ENCODE peak calls at places on chromosomes 12 and 14, in seven cellular contexts. M, L, T, V, O, R and P are unnamed samples.
A peak's percentile ranks its signal among the peaks of the same experiment; 100 is the strongest.

GRCh38 chr14:77508249-77508648 is 9.6 kb upstream of the ISM2 start:
- DNase-seq in O (no peak), M (no peak), V (no peak), R (no peak), L (no peak), T (no peak), P (no peak)

GRCh38 chr14:106107703-106108102 is 581.3 kb downstream of the TMEM121 start:
- DNase-seq in V (no peak), R (no peak), T (no peak), L (no peak), O (no peak), M (no peak), P (no peak)

GRCh38 chr12:57177354-57177753 is 29.9 kb upstream of the LRP1-AS start:
- DNase-seq in R (no peak), O (no peak), V (no peak), M (no peak), L (no peak), T (no peak), P (no peak)

GRCh38 chr12:103442187-103442564 is 53.6 kb downstream of the C12orf42 start:
- DNase-seq in R (no peak), L (no peak), O (no peak), T (no peak), M (no peak), V (no peak), P (peak; percentile 5)

GRCh38 chr14:95432152-95433093 is 84.0 kb downstream of the SYNE3 start:
- DNase-seq in R (no peak), T (no peak), V (peak; percentile 89), O (peak; percentile 80), L (peak; percentile 41), M (no peak), P (no peak)

GRCh38 chr14:36207500-36207899 is 31.0 kb upstream of the PTCSC3 start:
- DNase-seq in L (no peak), T (no peak), M (no peak), R (no peak), O (no peak), V (no peak), P (no peak)

GRCh38 chr12:14957769-14958168 is 3.6 kb downstream of the ARHGDIB start:
- DNase-seq in V (no peak), O (peak; percentile 60), L (no peak), R (no peak), T (no peak), M (no peak), P (no peak)

GRCh38 chr12:12803186-12803585 is 10.0 kb upstream of the DDX47 start:
- DNase-seq in L (no peak), T (peak; percentile 92), O (no peak), R (peak; percentile 34), V (peak; percentile 63), M (peak; percentile 52), P (peak; percentile 89)

GRCh38 chr14:68444449-68445168 is 348.3 kb downstream of the ZFP36L1 start:
- DNase-seq in M (no peak), T (no peak), O (no peak), L (peak; percentile 45), R (no peak), V (no peak), P (no peak)
- H3K4me1 ChIP-seq in M (no peaks in the 10 kb centered on the region), T (peaks cover 63% of the 10 kb centered on the region), O (no peaks in the 10 kb centered on the region), L (peaks cover 20% of the 10 kb centered on the region), R (peaks cover 9% of the 10 kb centered on the region), V (no peaks in the 10 kb centered on the region), P (no peaks in the 10 kb centered on the region)

DNA sequence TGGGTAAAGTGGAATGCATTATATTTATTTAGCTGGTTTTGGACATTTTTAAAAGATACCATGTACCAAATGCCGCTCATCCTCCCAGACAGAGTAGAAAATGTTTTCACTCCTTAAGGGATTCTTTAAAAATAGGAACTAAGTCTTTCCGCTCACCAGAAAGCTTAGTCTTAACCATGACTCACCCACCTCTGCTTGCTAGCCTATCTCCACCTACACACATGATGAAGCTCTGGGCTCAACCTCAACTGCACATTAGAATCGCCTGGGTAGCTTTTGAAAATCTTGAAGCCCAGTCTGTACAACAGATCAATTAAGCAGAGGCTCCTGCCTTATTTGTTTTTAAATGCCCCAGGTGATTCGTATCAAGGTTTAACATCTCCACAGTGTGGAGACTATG is 260.5 kb downstream of the NEDD1 start:
- DNase-seq in M (no peak), V (no peak), R (no peak), L (no peak), T (no peak), O (no peak), P (no peak)
- H3K27me3 ChIP-seq in M (no peaks in the 10 kb centered on the region), V (no peaks in the 10 kb centered on the region), R (no peaks in the 10 kb centered on the region), L (peaks cover 4% of the 10 kb centered on the region), T (peaks cover 17% of the 10 kb centered on the region), O (no peaks in the 10 kb centered on the region), P (peaks cover 2% of the 10 kb centered on the region)

GRCh38 chr14:51614707-51615106 is 37.0 kb upstream of the FRMD6 start:
- DNase-seq in M (no peak), R (no peak), V (no peak), O (no peak), T (no peak), L (no peak), P (no peak)
- H3K4me1 ChIP-seq in M (no peaks in the 10 kb centered on the region), R (no peaks in the 10 kb centered on the region), V (no peaks in the 10 kb centered on the region), O (no peaks in the 10 kb centered on the region), T (peaks cover 13% of the 10 kb centered on the region), L (peaks cover 13% of the 10 kb centered on the region), P (no peaks in the 10 kb centered on the region)

DNA sequence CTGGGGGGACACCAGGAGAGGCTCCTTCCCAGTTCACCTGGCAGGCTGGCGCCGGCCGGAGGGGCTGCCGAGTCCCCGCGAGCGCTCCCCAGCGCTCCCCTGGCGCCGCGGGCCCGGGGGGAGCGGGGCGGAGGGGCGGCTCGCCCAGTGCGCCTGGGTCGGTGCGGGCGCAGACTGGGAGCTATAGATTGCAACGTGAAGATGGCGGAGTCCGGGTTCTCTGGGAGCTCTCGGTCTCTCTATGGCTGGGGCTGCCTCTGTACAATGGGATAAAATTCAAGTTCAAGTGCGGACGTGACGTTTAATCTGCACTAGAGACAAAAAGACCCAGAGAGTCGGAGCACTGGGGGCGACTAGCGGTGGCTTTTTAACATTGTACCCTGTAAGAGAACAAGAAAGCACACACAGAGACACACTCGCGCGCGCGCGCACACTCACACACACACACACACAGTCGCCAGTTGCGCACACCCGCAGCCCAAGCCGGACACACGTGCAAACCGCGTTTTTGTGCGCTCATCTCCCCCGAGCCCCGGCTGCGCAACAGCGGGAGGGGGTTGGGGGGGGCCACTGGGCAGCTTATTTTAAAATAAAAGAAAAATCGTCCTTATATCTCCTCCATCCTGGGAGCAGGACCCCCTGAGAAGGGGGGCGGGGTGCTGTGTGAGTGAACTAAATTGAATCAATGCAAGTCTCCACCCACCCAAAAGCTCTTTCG is at the start of gene BCL11B:
- DNase-seq in O (no peak), R (no peak), M (peak; percentile 93), L (peak; percentile 33), V (peak; percentile 91), T (peak; percentile 82), P (peak; percentile 81)
- H3K27me3 ChIP-seq in O (no peaks in the 10 kb centered on the region), R (peaks cover 37% of the 10 kb centered on the region), M (no peaks in the 10 kb centered on the region), L (peaks cover 100% of the 10 kb centered on the region), V (peaks cover 12% of the 10 kb centered on the region), T (peaks cover 23% of the 10 kb centered on the region), P (no peaks in the 10 kb centered on the region)